ENCODE peak calls at places on chromosomes 13 and 19, in seven cellular contexts. D, J, Q, O, Z, H and P are unnamed samples.

GRCh38 chr13:100235311-100235901 is 146.5 kb downstream of the PCCA start:
- DNase-seq in Q (no peak), O (no peak), H (peak), Z (peak), D (no peak), J (peak), P (no peak)

GRCh38 chr13:74528751-74529513 is 394.7 kb upstream of the KLF12 start:
- DNase-seq in J (no peak), Q (no peak), H (peak), Z (no peak), D (no peak), O (no peak), P (no peak)

GRCh38 chr13:70666883-70667282 is 558.6 kb upstream of the KLHL1 start:
- DNase-seq in J (no peak), O (no peak), Q (no peak), D (no peak), H (no peak), Z (no peak), P (no peak)

GRCh38 chr13:42322806-42323205 is 50.9 kb downstream of the AKAP11 start:
- DNase-seq in H (no peak), Z (no peak), J (no peak), D (no peak), O (no peak), Q (no peak), P (no peak)

GRCh38 chr13:48749699-48750473 is 96.2 kb downstream of the CYSLTR2 start:
- DNase-seq in Z (no peak), Q (peak), H (peak), D (peak), J (peak), O (peak), P (peak)

GRCh38 chr19:18128044-18128443 is 24.9 kb upstream of the PIK3R2 start:
- DNase-seq in Z (no peak), O (peak), H (peak), Q (no peak), J (no peak), D (no peak), P (no peak)

GRCh38 chr19:57825501-57825900 is 4.6 kb upstream of the ZNF587B start:
- DNase-seq in O (no peak), D (no peak), H (no peak), Z (no peak), Q (no peak), J (no peak), P (no peak)

GRCh38 chr13:35144496-35144895 is 202.4 kb downstream of the NBEA start:
- DNase-seq in D (no peak), H (peak), O (no peak), Z (no peak), Q (no peak), J (peak), P (no peak)

GRCh38 chr19:51047031-51047335 is 12.2 kb upstream of the KLK12 start:
- DNase-seq in O (no peak), Z (no peak), D (no peak), Q (no peak), J (no peak), H (no peak), P (no peak)

GRCh38 chr13:91576590-91576989 is 178.2 kb downstream of the GPC5 start:
- DNase-seq in Q (no peak), J (peak), Z (no peak), D (no peak), O (peak), H (no peak), P (no peak)

GRCh38 chr19:58040751-58041525 is 7.1 kb downstream of the ZSCAN1 start:
- DNase-seq in J (no peak), Z (no peak), O (no peak), D (no peak), Q (no peak), H (no peak), P (no peak)

GRCh38 chr13:24683833-24684599 is 3.8 kb downstream of the ATP12A start:
- DNase-seq in Q (peak), D (peak), Z (peak), J (peak), H (peak), O (peak), P (no peak)

GRCh38 chr19:6952956-6953355 is 65.6 kb downstream of the ADGRE1 start:
- DNase-seq in O (no peak), Z (no peak), H (no peak), J (no peak), D (no peak), Q (no peak), P (no peak)

GRCh38 chr19:47226426-47227346 is 4.3 kb downstream of the BBC3 start:
- DNase-seq in D (peak), Z (peak), Q (no peak), O (peak), H (no peak), J (peak), P (no peak)

GRCh38 chr19:33350538-33351309 is 22.8 kb upstream of the CEBPG start:
- DNase-seq in J (peak), D (no peak), H (peak), Z (no peak), O (no peak), Q (no peak), P (no peak)

GRCh38 chr19:6739390-6739883 is at the start of gene TRIP10:
- DNase-seq in Q (peak), D (peak), J (peak), O (peak), H (no peak), Z (peak), P (peak)

GRCh38 chr19:40442328-40443130 is 1.6 kb downstream of the SERTAD3 start:
- DNase-seq in Q (no peak), O (peak), H (no peak), Z (no peak), D (no peak), J (no peak), P (no peak)

GRCh38 chr13:52096062-52096461 is 32.8 kb downstream of the NEK5 start:
- DNase-seq in Q (no peak), D (no peak), J (no peak), H (no peak), Z (no peak), O (no peak), P (no peak)

GRCh38 chr19:46413262-46414031 is at the start of gene CCDC8:
- DNase-seq in H (peak), O (no peak), J (peak), Z (no peak), Q (no peak), D (no peak), P (no peak)

GRCh38 chr19:38478273-38478971 is 44.9 kb downstream of the RYR1 start:
- DNase-seq in J (no peak), H (peak), O (no peak), D (no peak), Z (no peak), Q (no peak), P (no peak)

GRCh38 chr19:3760871-3761361 is 576 bp downstream of the APBA3 start:
- DNase-seq in J (peak), D (no peak), O (peak), Z (no peak), H (no peak), Q (no peak), P (no peak)

GRCh38 chr19:14198384-14199376 is 7.3 kb downstream of the ADGRL1 start:
- DNase-seq in Z (no peak), Q (no peak), H (no peak), J (peak), D (no peak), O (peak), P (no peak)

GRCh38 chr19:45173816-45174215 is 4.2 kb downstream of the TRAPPC6A start:
- DNase-seq in Z (no peak), O (no peak), D (no peak), Q (no peak), H (no peak), J (no peak), P (no peak)

GRCh38 chr13:26601669-26602068 is 44.2 kb downstream of the WASF3 start:
- DNase-seq in O (peak), Q (no peak), D (no peak), H (peak), J (peak), Z (no peak), P (no peak)

GRCh38 chr13:46367622-46368327 is 19.3 kb downstream of the RUBCNL start:
- DNase-seq in Z (no peak), H (peak), D (no peak), Q (no peak), J (peak), O (no peak), P (no peak)

GRCh38 chr19:41409288-41409687 is 11.7 kb downstream of the BCKDHA start:
- DNase-seq in O (no peak), Z (no peak), J (peak), Q (no peak), H (peak), D (peak), P (no peak)

GRCh38 chr13:87677334-87678234 is 6.4 kb downstream of the SLITRK5 start:
- DNase-seq in O (peak), Q (no peak), J (no peak), Z (peak), D (no peak), H (no peak), P (no peak)

GRCh38 chr19:54231077-54231931 is 8.5 kb upstream of the LILRB3 start:
- DNase-seq in Z (peak), O (peak), D (peak), H (peak), Q (peak), J (peak), P (no peak)

GRCh38 chr19:18588611-18589379 is at the start of gene REX1BD:
- DNase-seq in D (peak), Z (peak), H (peak), J (peak), Q (peak), O (peak), P (no peak)

GRCh38 chr13:31009166-31009565 is 76.7 kb downstream of the TEX26 start:
- DNase-seq in H (peak), D (no peak), O (no peak), Z (no peak), J (no peak), Q (no peak), P (no peak)

GRCh38 chr19:47653856-47654255 is 44.9 kb downstream of the BICRA start:
- DNase-seq in O (no peak), J (no peak), D (no peak), H (no peak), Z (no peak), Q (no peak), P (no peak)

GRCh38 chr13:77002590-77003190 is 10.8 kb downstream of the CLN5 start:
- DNase-seq in J (peak), H (peak), Q (no peak), O (no peak), Z (peak), D (no peak), P (no peak)

GRCh38 chr13:97226788-97227627 is 4.9 kb downstream of the MBNL2 start:
- DNase-seq in Q (peak), J (peak), D (peak), Z (no peak), H (no peak), O (peak), P (no peak)

GRCh38 chr19:41703602-41704293 is 4.7 kb upstream of the CEACAM5 start:
- DNase-seq in Z (no peak), J (no peak), H (no peak), Q (no peak), O (no peak), D (no peak), P (no peak)

GRCh38 chr19:55340144-55340783 is 588 bp downstream of the KMT5C start:
- DNase-seq in H (no peak), D (no peak), Q (no peak), O (peak), J (peak), Z (no peak), P (no peak)

GRCh38 chr13:98909016-98909415 is 68.8 kb downstream of the DOCK9 start:
- DNase-seq in Z (no peak), O (peak), Q (no peak), J (no peak), H (peak), D (no peak), P (no peak)

GRCh38 chr13:23695711-23696512 is 125.7 kb downstream of the TNFRSF19 start:
- DNase-seq in J (no peak), Q (peak), O (peak), H (no peak), Z (no peak), D (no peak), P (peak)

GRCh38 chr13:107865643-107866006 is 349.7 kb downstream of the LIG4 start:
- DNase-seq in J (peak), Q (no peak), O (no peak), H (no peak), D (no peak), Z (peak), P (no peak)

GRCh38 chr13:76503756-76504155 is 382.4 kb downstream of the KCTD12 start:
- DNase-seq in J (no peak), Q (no peak), H (no peak), Z (peak), D (no peak), O (no peak), P (no peak)